ENCODE peak calls at places on chromosomes 12 and 14, in four cellular contexts. F is choroid plexus epithelial cell; S is cardiac muscle cell; A is CD8-positive, alpha-beta T cell. E is an unnamed sample.

GRCh38 chr12:132166093-132166492 is 21.8 kb downstream of the NOC4L start:
- DNase-seq in F (no peak), S (no peak), A (no peak), E (no peak)

GRCh38 chr12:132560421-132560830 is 50.0 kb downstream of the LRCOL1 start:
- DNase-seq in F (no peak), S (peak; percentile 45), A (no peak), E (no peak)

GRCh38 chr14:73865536-73866113 is 14.0 kb downstream of the PTGR2 start:
- DNase-seq in F (no peak), S (no peak), A (no peak), E (no peak)

GRCh38 chr12:100808777-100809176 is 14.2 kb downstream of the ANO4 start:
- DNase-seq in F (no peak), S (no peak), A (no peak), E (no peak)

GRCh38 chr12:48995061-48995879 is 3.9 kb downstream of the DDN start:
- DNase-seq in F (peak; percentile 80), S (peak; percentile 93), A (no peak), E (peak; percentile 59)

GRCh38 chr12:56565510-56566101 is 44.0 kb downstream of the RBMS2 start:
- DNase-seq in F (peak; percentile 88), S (peak; percentile 30), A (no peak), E (peak; percentile 29)

GRCh38 chr14:94599656-94600004 is 12.6 kb upstream of the SERPINA3 start:
- DNase-seq in F (peak; percentile 43), S (no peak), A (no peak), E (no peak)

GRCh38 chr14:71487449-71487848 is 444.8 kb upstream of the RGS6 start:
- DNase-seq in F (no peak), S (no peak), A (no peak), E (no peak)

GRCh38 chr14:105439710-105440553 is 20.3 kb downstream of the MTA1 start:
- DNase-seq in F (no peak), S (no peak), A (no peak), E (no peak)

GRCh38 chr12:92745874-92746553 is 43.2 kb downstream of the PLEKHG7 start:
- DNase-seq in F (peak; percentile 77), S (no peak), A (no peak), E (peak; percentile 97)

GRCh38 chr12:52844386-52844785 is 4.4 kb downstream of the KRT78 start:
- DNase-seq in F (no peak), S (no peak), A (no peak), E (no peak)

GRCh38 chr14:23078692-23079116 is 16.2 kb downstream of the ACIN1 start:
- DNase-seq in F (peak; percentile 98), S (no peak), A (no peak), E (peak; percentile 94)

GRCh38 chr14:60323199-60323891 is 74.3 kb downstream of the PPM1A start:
- DNase-seq in F (no peak), S (no peak), A (no peak), E (no peak)

GRCh38 chr12:50211392-50212070 is 44.4 kb upstream of the CERS5 start:
- DNase-seq in F (peak; percentile 75), S (no peak), A (no peak), E (no peak)
- TF ChIP-seq CTCF in F (peak; percentile 19), S (no peak), A (no peak), E (no peak)

DNA sequence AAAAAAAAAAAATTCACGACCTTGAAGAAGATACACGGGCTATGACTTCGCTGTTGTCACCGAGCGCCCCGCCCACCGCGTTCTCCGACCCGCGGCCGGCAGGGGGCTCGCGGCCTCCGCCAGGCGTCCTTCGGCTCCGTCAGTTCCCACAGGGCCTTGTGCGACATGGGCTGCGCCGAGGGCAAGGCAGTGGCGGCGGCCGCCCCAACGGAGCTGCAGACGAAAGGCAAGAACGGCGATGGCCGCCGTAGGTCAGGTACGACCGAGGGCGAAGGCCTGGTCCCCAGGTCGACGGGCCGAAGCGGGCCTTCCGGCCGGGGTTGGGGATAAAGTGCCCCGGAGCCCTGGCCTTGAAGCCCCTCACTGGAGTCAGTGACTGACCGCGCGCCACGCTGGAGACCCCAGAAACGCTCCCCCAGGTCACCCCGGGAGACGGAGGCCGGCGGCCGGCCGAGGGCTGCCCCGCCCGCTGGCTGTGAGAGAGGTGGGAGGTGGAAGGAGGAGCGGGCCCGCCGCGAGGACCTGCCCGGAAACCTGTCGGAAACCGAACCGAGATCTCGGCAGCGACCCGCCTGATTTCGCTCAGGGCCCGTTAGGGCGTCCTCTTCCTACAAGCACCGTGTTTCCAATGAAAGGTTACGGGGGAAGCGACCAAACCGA is at the start of gene TXNRD1:
- DNase-seq in F (peak; percentile 81), S (peak; percentile 87), A (peak; percentile 77), E (peak; percentile 55)
- H3K4me3 ChIP-seq in F (peak within 1 kb of the TSS; percentile 76), S (peak within 1 kb of the TSS; percentile 29), A (peak within 1 kb of the TSS; percentile 69), E (peak within 1 kb of the TSS; percentile 50)

DNA sequence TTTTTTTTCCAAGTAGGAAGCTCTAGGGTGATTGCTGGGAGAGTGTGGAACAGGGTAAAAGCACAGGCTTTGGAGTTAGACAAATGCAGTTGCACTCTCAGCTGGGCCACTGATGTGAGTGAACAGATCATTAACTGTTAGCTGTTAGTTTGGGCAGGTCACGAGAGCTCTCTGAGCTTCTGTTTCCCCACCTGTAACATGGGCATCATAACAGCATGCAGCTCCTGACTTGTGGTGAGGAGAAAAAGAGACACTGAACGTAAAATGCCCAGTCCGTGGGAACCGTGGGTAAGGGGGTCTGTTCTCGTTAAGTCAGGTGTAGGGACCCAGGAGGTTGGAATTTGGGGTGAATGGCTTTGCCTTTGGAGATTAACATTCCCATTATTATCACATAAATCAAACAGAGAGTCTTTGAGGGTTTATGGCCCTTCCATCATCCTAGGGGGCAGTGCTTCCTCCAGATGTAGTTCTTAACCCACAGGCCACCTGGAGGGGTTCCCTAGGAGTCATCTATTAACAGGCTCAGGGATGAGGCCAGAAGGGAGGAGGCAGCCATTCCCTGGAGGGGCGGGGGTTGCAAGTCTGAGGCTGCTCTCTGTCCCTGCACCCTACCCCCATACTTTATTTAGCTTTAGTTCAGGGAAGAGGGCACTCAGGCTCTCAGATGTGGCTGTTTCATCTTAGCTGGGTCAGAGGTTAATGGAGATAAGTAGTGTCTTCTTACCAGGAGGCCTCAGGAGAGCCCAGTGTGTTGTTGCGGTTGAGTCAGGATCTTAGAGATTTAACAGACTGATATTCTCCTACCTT is 135.3 kb downstream of the DACT1 start:
- DNase-seq in F (peak; percentile 71), S (peak; percentile 36), A (no peak), E (no peak)
- TF ChIP-seq CTCF in F (no peak), S (no peak), A (no peak), E (no peak)

DNA sequence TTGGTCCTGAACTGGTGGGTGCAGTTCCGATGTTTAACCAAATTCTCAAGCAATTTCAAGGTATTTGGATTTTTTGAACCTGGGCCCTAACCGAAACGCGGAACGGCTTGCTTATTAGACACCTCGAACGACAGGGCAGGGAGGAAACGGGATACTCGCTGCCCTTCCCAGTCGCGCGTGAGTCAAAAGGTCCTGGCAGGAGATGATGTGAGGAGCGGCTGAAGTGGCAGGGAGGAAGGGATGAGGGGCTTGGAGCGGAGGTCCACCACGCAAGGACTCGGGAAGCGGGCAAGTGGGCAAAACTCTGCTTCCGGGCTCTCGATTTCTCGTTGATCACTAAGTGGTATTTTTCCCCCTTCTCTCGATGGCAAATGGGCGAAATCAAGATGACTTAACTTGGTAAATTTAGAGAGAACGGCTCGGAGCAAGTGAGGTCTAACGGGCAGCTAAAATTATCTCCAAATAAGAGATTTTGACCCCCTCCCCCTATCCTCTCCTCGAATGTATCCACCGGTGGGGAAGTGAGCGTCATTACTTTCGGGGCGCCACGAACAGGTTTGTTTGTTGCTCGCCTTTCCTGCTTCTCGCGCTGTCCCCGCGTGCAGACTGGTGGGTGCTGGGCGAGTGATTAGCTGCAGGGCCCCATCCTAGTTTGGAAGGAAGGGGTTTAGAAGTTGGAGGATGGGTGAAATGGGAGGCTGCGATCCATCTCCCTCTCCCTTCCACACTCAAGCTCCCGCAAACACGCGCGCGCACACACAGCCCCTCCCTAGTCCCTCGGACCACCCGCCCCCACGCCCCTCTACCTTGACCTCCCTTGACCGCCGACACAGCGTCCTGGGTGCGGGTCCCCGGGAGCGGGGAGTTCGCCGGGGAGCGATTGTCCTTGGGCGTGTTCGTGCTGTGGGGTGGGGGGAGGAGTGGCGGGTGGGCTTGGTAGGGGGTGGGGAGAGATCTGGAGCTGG is 987 bp upstream of the NTF3 start:
- DNase-seq in F (no peak), S (no peak), A (no peak), E (no peak)
- H3K4me3 ChIP-seq in F (no peak overlapping the region), S (peak overlapping the region; percentile 58), A (no peak overlapping the region), E (no peak overlapping the region)

DNA sequence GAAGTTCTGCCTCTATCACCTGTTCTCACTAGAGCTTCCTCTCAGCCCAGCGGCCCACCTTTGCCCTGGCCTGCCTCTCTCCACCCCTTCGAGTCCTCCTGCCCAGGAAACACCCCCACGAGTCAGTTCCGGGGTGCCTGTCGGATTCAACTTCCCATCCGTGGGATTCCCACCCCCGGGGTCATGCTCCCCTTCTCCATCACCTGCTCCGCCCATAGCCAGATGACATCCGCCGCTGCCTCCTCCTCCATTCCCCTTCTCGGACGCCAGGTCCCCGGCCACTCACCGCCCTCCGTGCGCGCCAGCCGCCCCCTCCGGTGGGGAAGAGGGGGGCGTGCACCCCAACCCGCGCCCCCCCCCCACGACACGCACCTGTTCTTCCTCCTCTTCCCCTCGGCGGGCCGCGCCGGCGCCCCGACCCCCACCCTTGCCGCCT is 758 bp downstream of the SPPL3 start:
- DNase-seq in F (peak; percentile 16), S (peak; percentile 58), A (peak; percentile 52), E (peak; percentile 63)
- TF ChIP-seq CTCF in F (no peak), S (no peak), A (no peak), E (no peak)

GRCh38 chr14:81433378-81433777 is 33.3 kb upstream of the STON2 start:
- DNase-seq in F (no peak), S (peak; percentile 46), A (no peak), E (peak; percentile 20)

GRCh38 chr14:81436296-81437138 is 36.4 kb upstream of the STON2 start:
- DNase-seq in F (peak; percentile 52), S (peak; percentile 92), A (no peak), E (peak; percentile 51)

GRCh38 chr14:81434230-81434629 is 34.1 kb upstream of the STON2 start:
- DNase-seq in F (no peak), S (no peak), A (no peak), E (no peak)

GRCh38 chr14:81435578-81436295 is 35.6 kb upstream of the STON2 start:
- DNase-seq in F (peak; percentile 18), S (peak; percentile 83), A (no peak), E (peak; percentile 72)

DNA sequence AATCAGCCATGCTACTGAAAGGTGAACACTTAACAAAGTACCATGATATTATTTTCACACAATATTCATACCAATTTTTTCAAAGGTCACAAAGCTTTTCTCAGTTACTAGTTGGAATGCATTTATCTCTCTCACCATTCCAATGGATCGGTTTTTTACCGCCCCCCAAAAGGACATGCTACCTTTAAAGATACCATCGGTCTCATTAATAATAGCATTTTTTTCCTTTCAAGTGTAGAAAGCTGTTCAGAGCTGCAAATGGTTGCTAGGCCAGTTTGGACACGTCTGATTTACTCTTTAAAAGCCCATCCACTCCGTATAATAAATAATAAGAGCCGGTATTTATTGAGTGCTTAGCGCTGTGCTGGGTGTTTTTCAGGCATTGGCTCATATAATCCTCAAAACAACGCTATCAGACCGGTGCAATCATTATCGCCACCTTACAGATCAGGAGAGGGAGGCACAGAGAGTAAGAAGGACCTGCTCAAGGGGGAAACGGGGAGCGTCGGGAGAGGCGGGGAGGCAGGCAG is 35.0 kb upstream of the STON2 start:
- DNase-seq in F (no peak), S (no peak), A (no peak), E (no peak)
- H3K4me3 ChIP-seq in F (no peak overlapping the region), S (peak overlapping the region; percentile 39), A (peak overlapping the region; percentile 57), E (peak overlapping the region; percentile 52)

GRCh38 chr12:26527702-26528101 is 305.3 kb downstream of the ITPR2 start:
- DNase-seq in F (no peak), S (no peak), A (no peak), E (no peak)

GRCh38 chr12:26524862-26525465 is 308.0 kb downstream of the ITPR2 start:
- DNase-seq in F (peak; percentile 68), S (no peak), A (no peak), E (peak; percentile 34)

GRCh38 chr12:26528943-26529342 is 304.1 kb downstream of the ITPR2 start:
- DNase-seq in F (no peak), S (peak; percentile 76), A (no peak), E (no peak)

GRCh38 chr12:26530461-26530860 is 302.5 kb downstream of the ITPR2 start:
- DNase-seq in F (peak; percentile 4), S (no peak), A (no peak), E (no peak)
- TF ChIP-seq CTCF in F (no peak), S (no peak), A (no peak), E (no peak)

E was measured in bronchial epithelial cell.